ENCODE peak calls at places on chromosomes 2 and 18, in four cellular contexts. R is CD4-positive, alpha-beta T cell; I is right cardiac atrium; K is esophagus squamous epithelium. B is an unnamed sample.

GRCh38 chr2:13524492-13524891 is 807.8 kb downstream of the TRIB2 start:
- DNase-seq in K (no peak), I (no peak), R (no peak), B (no peak)

GRCh38 chr18:68549257-68549871 is 165.5 kb downstream of the TMX3 start:
- DNase-seq in I (no peak), R (no peak), K (no peak), B (no peak)

GRCh38 chr2:128410035-128410757 is 91.5 kb upstream of the HS6ST1 start:
- DNase-seq in K (no peak), I (no peak), R (no peak), B (no peak)

GRCh38 chr2:7121851-7122250 is 204.6 kb downstream of the RNF144A start:
- DNase-seq in K (no peak), R (no peak), I (no peak), B (no peak)

GRCh38 chr2:160324917-160325316 is 124.8 kb upstream of the ITGB6 start:
- DNase-seq in K (no peak), R (no peak), I (no peak), B (no peak)

GRCh38 chr2:85737481-85737880 is 16.3 kb upstream of the ATOH8 start:
- DNase-seq in K (no peak), R (no peak), I (peak), B (no peak)

GRCh38 chr2:143581989-143582719 is 452.9 kb downstream of the ARHGAP15 start:
- DNase-seq in I (no peak), K (no peak), R (no peak), B (no peak)

GRCh38 chr18:41703744-41704530 is 251.1 kb upstream of the PIK3C3 start:
- DNase-seq in R (no peak), K (no peak), I (no peak), B (no peak)

GRCh38 chr18:35337256-35337655 is 7.0 kb downstream of the ZNF24 start:
- DNase-seq in K (no peak), I (no peak), R (no peak), B (no peak)

GRCh38 chr2:26648516-26648915 is 7.3 kb upstream of the CIB4 start:
- DNase-seq in K (no peak), I (no peak), R (no peak), B (no peak)

GRCh38 chr2:177030391-177031000 is 182.1 kb upstream of the HNRNPA3 start:
- DNase-seq in R (no peak), K (no peak), I (no peak), B (no peak)

GRCh38 chr2:128584296-128584900 is 265.7 kb upstream of the HS6ST1 start:
- DNase-seq in K (no peak), R (no peak), I (no peak), B (no peak)

GRCh38 chr2:200450288-200450687 is 59.6 kb downstream of the KCTD18 start:
- DNase-seq in R (no peak), K (no peak), I (no peak), B (no peak)

GRCh38 chr18:8081872-8082553 is 514.9 kb downstream of the PTPRM start:
- DNase-seq in R (no peak), I (no peak), K (no peak), B (no peak)

GRCh38 chr2:27545348-27546141 is 37.3 kb upstream of the ZNF512 start:
- DNase-seq in R (no peak), I (no peak), K (no peak), B (no peak)

GRCh38 chr18:59810183-59810582 is 89.6 kb upstream of the PMAIP1 start:
- DNase-seq in K (no peak), R (no peak), I (no peak), B (no peak)

GRCh38 chr18:35756506-35757117 is 175.1 kb downstream of the GALNT1 start:
- DNase-seq in I (peak), K (no peak), R (no peak), B (no peak)

GRCh38 chr2:152028182-152028862 is 70.5 kb downstream of the CACNB4 start:
- DNase-seq in I (no peak), K (no peak), R (no peak), B (no peak)

GRCh38 chr2:102592601-102593000 is 26.8 kb upstream of the SLC9A2 start:
- DNase-seq in I (no peak), K (no peak), R (no peak), B (no peak)

GRCh38 chr2:58484201-58484600 is 243.1 kb upstream of the FANCL start:
- DNase-seq in K (no peak), I (no peak), R (no peak), B (no peak)

GRCh38 chr18:57915241-57915640 is 112.1 kb upstream of the ATP8B1 start:
- DNase-seq in K (no peak), R (no peak), I (no peak), B (no peak)

GRCh38 chr18:61948196-61948800 is 55.5 kb upstream of the RNF152 start:
- DNase-seq in K (no peak), I (no peak), R (no peak), B (no peak)

GRCh38 chr18:49584431-49584830 is 22.6 kb downstream of the LIPG start:
- DNase-seq in I (no peak), K (no peak), R (no peak), B (no peak)

GRCh38 chr18:51803029-51803428 is 537.0 kb upstream of the DCC start:
- DNase-seq in R (no peak), I (no peak), K (no peak), B (no peak)

GRCh38 chr2:179460530-179460929 is 195.9 kb upstream of the SESTD1 start:
- DNase-seq in K (no peak), R (no peak), I (no peak), B (no peak)

GRCh38 chr2:201344663-201345366 is 12.3 kb downstream of the FLACC1 start:
- DNase-seq in I (no peak), K (no peak), R (no peak), B (no peak)

GRCh38 chr2:231671617-231672350 is 36.5 kb upstream of the PTMA start:
- DNase-seq in I (no peak), R (no peak), K (no peak), B (no peak)

GRCh38 chr2:230893881-230894781 is 29.4 kb downstream of the ITM2C start:
- DNase-seq in K (no peak), I (no peak), R (no peak), B (no peak)

GRCh38 chr2:231425291-231425810 is 29.8 kb downstream of the B3GNT7 start:
- DNase-seq in I (no peak), R (no peak), K (no peak), B (no peak)

GRCh38 chr18:6807504-6808257 is 78.2 kb downstream of the ARHGAP28 start:
- DNase-seq in K (no peak), I (no peak), R (no peak), B (no peak)

GRCh38 chr18:61955644-61956043 is 62.8 kb upstream of the RNF152 start:
- DNase-seq in I (no peak), K (no peak), R (no peak), B (no peak)

GRCh38 chr18:56200381-56200831 is 438.0 kb downstream of the TXNL1 start:
- DNase-seq in R (no peak), I (no peak), K (no peak), B (no peak)

GRCh38 chr2:222959358-222959757 is 92.6 kb upstream of the KCNE4 start:
- DNase-seq in R (no peak), I (no peak), K (no peak), B (no peak)

GRCh38 chr18:76569644-76570415 is 74.8 kb upstream of the ZNF516 start:
- DNase-seq in R (no peak), K (no peak), I (no peak), B (no peak)

GRCh38 chr2:20620271-20620681 is 30.6 kb downstream of the HS1BP3 start:
- DNase-seq in R (no peak), I (peak), K (no peak), B (no peak)

GRCh38 chr2:132037527-132038178 is 124.1 kb downstream of the ANKRD30BL start:
- DNase-seq in K (no peak), I (peak), R (no peak), B (peak)

GRCh38 chr2:25598911-25599310 is 74.5 kb downstream of the DTNB start:
- DNase-seq in R (no peak), K (no peak), I (no peak), B (peak)

GRCh38 chr2:44974064-44974715 is 32.7 kb downstream of the SIX3 start:
- DNase-seq in K (no peak), R (no peak), I (no peak), B (no peak)

GRCh38 chr2:3738454-3738853 is 35.1 kb downstream of the DCDC2C start:
- DNase-seq in R (no peak), K (no peak), I (no peak), B (no peak)

GRCh38 chr2:154195644-154196221 is 324.0 kb downstream of the GALNT13 start:
- DNase-seq in R (no peak), I (no peak), K (no peak), B (no peak)

GRCh38 chr2:28906821-28907220 is 12.4 kb downstream of the WDR43 start:
- DNase-seq in K (no peak), R (no peak), I (no peak), B (no peak)

GRCh38 chr2:28905533-28905932 is 11.1 kb downstream of the WDR43 start:
- DNase-seq in K (no peak), I (no peak), R (no peak), B (no peak)

GRCh38 chr2:28906376-28906775 is 11.9 kb downstream of the WDR43 start:
- DNase-seq in I (no peak), K (no peak), R (no peak), B (no peak)

GRCh38 chr2:28904295-28904694 is 9.8 kb downstream of the WDR43 start:
- DNase-seq in K (no peak), R (no peak), I (no peak), B (no peak)

DNA sequence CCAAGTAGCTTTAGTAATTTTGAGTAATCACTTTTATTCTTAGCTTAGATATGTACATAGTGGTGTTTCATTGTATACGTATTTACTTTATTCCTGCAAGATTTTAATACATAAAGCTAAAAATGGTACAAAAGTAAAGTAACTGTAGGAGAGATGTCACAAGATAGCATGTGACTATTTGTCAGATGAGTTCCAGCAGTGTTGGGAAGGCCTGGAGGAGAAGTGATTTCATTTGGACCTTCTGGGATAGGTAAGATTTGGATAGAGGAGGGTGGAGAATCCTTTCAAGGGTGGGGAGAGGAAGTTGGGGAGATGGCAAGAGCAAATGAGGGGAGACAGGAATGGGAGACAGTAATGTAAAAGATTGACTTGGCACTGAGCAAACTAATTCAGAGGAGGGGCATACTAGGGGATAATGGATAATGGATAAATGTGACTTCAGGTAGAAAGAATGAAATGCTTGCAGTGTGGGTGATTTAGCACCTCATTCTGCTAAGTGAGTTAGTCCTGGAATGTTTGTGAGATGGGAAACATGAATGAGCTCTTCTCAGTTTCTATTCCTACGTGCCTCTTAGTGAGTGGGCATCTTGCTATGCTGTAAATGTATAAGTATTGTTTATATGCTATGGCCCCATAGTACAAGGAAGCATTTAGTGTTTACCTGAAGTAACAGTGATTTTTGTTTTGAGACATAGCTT is 10.5 kb downstream of the WDR43 start:
- DNase-seq in K (no peak), R (no peak), I (no peak), B (no peak)
- H3K27ac ChIP-seq in K (no peak), R (no peak), I (no peak), B (no peak)

GRCh38 chr2:156343940-156344301 is 11.4 kb upstream of the NR4A2 start:
- DNase-seq in I (no peak), R (no peak), K (no peak), B (no peak)
- H3K27ac ChIP-seq in I (no peak), R (no peak), K (no peak), B (no peak)

DNA sequence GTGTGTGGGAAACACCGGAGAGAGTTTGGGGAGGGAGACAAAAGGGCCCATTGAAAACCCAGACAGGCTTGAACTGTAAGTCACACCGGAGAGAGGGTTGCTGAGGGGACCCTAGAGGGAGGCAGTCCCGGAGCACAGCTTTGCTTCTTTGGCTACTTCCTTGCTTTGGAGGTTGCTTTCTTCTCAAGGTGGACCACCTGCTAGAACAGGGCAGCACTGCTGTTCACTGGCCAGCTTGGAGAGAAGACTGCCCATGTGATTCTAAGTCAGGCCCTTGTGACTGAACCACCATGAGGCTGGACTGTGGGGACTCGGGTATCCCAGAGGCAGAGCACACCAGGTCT is 4.4 kb downstream of the ACTG2 start:
- DNase-seq in K (no peak), R (no peak), I (no peak), B (no peak)
- H3K27ac ChIP-seq in K (peak), R (no peak), I (no peak), B (no peak)

DNA sequence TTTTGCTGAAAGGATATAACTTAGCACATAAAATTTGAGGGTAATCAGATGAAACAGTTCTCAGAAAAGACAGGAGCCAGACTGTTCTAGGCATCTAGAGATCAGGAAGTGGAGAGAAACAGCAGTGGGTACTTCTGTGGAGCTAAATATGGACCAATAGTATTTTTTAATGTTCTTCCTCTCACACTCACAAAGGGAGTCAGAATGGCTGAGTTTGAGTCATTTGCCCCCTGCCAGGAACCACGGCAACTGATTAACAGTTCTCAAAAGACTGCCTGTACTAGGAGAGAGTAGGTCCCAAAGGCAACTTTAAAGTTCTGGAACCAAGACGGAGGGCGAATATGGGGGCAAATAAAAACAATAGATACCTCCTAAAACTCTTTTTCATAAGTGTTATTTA is 107.5 kb downstream of the GULP1 start:
- DNase-seq in R (no peak), I (no peak), K (no peak), B (no peak)
- H3K27ac ChIP-seq in R (no peak), I (no peak), K (no peak), B (no peak)

GRCh38 chr18:24214913-24215312 is 76.1 kb downstream of the CABYR start:
- DNase-seq in I (no peak), K (no peak), R (no peak), B (no peak)
- H3K27ac ChIP-seq in I (no peak), K (no peak), R (no peak), B (peak)